ENCODE peak calls at places on chromosome 7, in eight cellular contexts. Z is A549, W is adipocyte, P is Karpas-422, J is body of pancreas, S is psoas muscle, K is H1, A is GM23338. G is an unnamed sample.

GRCh38 chr7:158187055-158187770 is 400.4 kb downstream of the PTPRN2 start:
- DNase-seq in Z (no peak), W (no peak), P (no peak), J (no peak), S (no peak), K (no peak), A (no peak), G (no peak)

GRCh38 chr7:22589641-22590141 is 89.7 kb upstream of the STEAP1B start:
- DNase-seq in Z (no peak), W (peak; percentile 72), P (no peak), J (no peak), S (peak; percentile 70), K (no peak), A (peak; percentile 34), G (no peak)

GRCh38 chr7:33446551-33446950 is 317.2 kb downstream of the BBS9 start:
- DNase-seq in Z (no peak), W (no peak), P (no peak), J (no peak), S (no peak), K (no peak), A (no peak), G (no peak)

GRCh38 chr7:116864084-116864483 is 1.7 kb downstream of the CAPZA2 start:
- DNase-seq in Z (no peak), W (peak; percentile 18), P (no peak), J (no peak), S (no peak), K (no peak), A (no peak), G (no peak)

GRCh38 chr7:149001427-149002068 is 26.8 kb downstream of the PDIA4 start:
- DNase-seq in Z (no peak), W (no peak), P (no peak), J (no peak), S (no peak), K (no peak), A (no peak), G (no peak)

GRCh38 chr7:25613912-25614311 is 385.6 kb upstream of the NPVF start:
- DNase-seq in Z (no peak), W (no peak), P (no peak), J (no peak), S (no peak), K (no peak), A (no peak), G (no peak)

GRCh38 chr7:27152816-27153486 is 568 bp upstream of the HOXA3 start:
- DNase-seq in Z (no peak), W (no peak), P (no peak), J (no peak), S (no peak), K (no peak), A (peak; percentile 46), G (no peak)

GRCh38 chr7:29285451-29285807 is 90.9 kb downstream of the CHN2 start:
- DNase-seq in Z (peak; percentile 27), W (peak; percentile 79), P (peak; percentile 81), J (no peak), S (no peak), K (no peak), A (no peak), G (no peak)

GRCh38 chr7:24728121-24728500 is 29.2 kb downstream of the GSDME start:
- DNase-seq in Z (no peak), W (no peak), P (no peak), J (no peak), S (no peak), K (no peak), A (no peak), G (no peak)

GRCh38 chr7:30172451-30172850 is 37.7 kb downstream of the MTURN start:
- DNase-seq in Z (no peak), W (no peak), P (no peak), J (no peak), S (no peak), K (no peak), A (no peak), G (no peak)

GRCh38 chr7:17779381-17779780 is 160.9 kb downstream of the SNX13 start:
- DNase-seq in Z (no peak), W (no peak), P (no peak), J (no peak), S (no peak), K (no peak), A (no peak), G (no peak)

GRCh38 chr7:75639071-75639892 is 99.5 kb downstream of the HIP1 start:
- DNase-seq in Z (no peak), W (peak; percentile 44), P (no peak), J (peak; percentile 30), S (peak; percentile 72), K (no peak), A (peak; percentile 85), G (no peak)

GRCh38 chr7:51229106-51229537 is 87.5 kb downstream of the COBL start:
- DNase-seq in Z (no peak), W (no peak), P (no peak), J (no peak), S (no peak), K (no peak), A (no peak), G (no peak)

GRCh38 chr7:157116762-157117161 is 22.0 kb upstream of the UBE3C start:
- DNase-seq in Z (no peak), W (no peak), P (no peak), J (no peak), S (no peak), K (no peak), A (no peak), G (no peak)

GRCh38 chr7:157668221-157668883 is 331.5 kb downstream of the DNAJB6 start:
- DNase-seq in Z (no peak), W (no peak), P (no peak), J (no peak), S (no peak), K (no peak), A (no peak), G (no peak)

GRCh38 chr7:131105294-131105802 is 222.3 kb upstream of the MKLN1 start:
- DNase-seq in Z (no peak), W (no peak), P (no peak), J (peak; percentile 46), S (no peak), K (no peak), A (peak; percentile 57), G (no peak)

GRCh38 chr7:123170333-123171016 is 29.3 kb downstream of the SLC13A1 start:
- DNase-seq in Z (no peak), W (no peak), P (no peak), J (no peak), S (no peak), K (no peak), A (no peak), G (no peak)

GRCh38 chr7:53504914-53505313 is 469.5 kb downstream of the POM121L12 start:
- DNase-seq in Z (no peak), W (no peak), P (no peak), J (no peak), S (no peak), K (no peak), A (no peak), G (no peak)

GRCh38 chr7:2025188-2025587 is 207.6 kb downstream of the MAD1L1 start:
- DNase-seq in Z (no peak), W (no peak), P (no peak), J (no peak), S (no peak), K (no peak), A (no peak), G (no peak)

GRCh38 chr7:30750574-30751256 is 1.2 kb upstream of the INMT start:
- DNase-seq in Z (no peak), W (peak; percentile 94), P (no peak), J (peak; percentile 56), S (peak; percentile 90), K (no peak), A (no peak), G (no peak)

GRCh38 chr7:70298780-70299446 is 700.6 kb downstream of the AUTS2 start:
- DNase-seq in Z (no peak), W (no peak), P (no peak), J (no peak), S (no peak), K (no peak), A (no peak), G (no peak)

GRCh38 chr7:151061241-151062110 is 2.1 kb downstream of the SLC4A2 start:
- DNase-seq in Z (no peak), W (no peak), P (no peak), J (no peak), S (no peak), K (no peak), A (no peak), G (no peak)

GRCh38 chr7:151062111-151062398 is 2.7 kb downstream of the SLC4A2 start:
- DNase-seq in Z (no peak), W (no peak), P (no peak), J (no peak), S (no peak), K (no peak), A (no peak), G (no peak)

GRCh38 chr7:151064454-151064853 is 5.1 kb downstream of the SLC4A2 start:
- DNase-seq in Z (no peak), W (no peak), P (no peak), J (no peak), S (no peak), K (no peak), A (no peak), G (no peak)

GRCh38 chr7:151063212-151063561 is 3.8 kb downstream of the SLC4A2 start:
- DNase-seq in Z (no peak), W (peak; percentile 49), P (no peak), J (peak; percentile 80), S (peak; percentile 71), K (no peak), A (peak; percentile 58), G (no peak)

GRCh38 chr7:151062399-151063211 is 3.2 kb downstream of the SLC4A2 start:
- DNase-seq in Z (peak; percentile 97), W (peak; percentile 65), P (no peak), J (peak; percentile 96), S (no peak), K (peak; percentile 95), A (peak; percentile 98), G (no peak)
- H3K4me1 ChIP-seq in Z (peaks cover 37% of the 10 kb centered on the region), W (peaks cover 41% of the 10 kb centered on the region), P (peaks cover 22% of the 10 kb centered on the region), J (peaks cover 60% of the 10 kb centered on the region), S (peaks cover 25% of the 10 kb centered on the region), K (peaks cover 37% of the 10 kb centered on the region), A (peaks cover 36% of the 10 kb centered on the region), G (peaks cover 34% of the 10 kb centered on the region)

GRCh38 chr7:972110-972509 is 3.2 kb downstream of the COX19 start:
- DNase-seq in Z (no peak), W (no peak), P (no peak), J (no peak), S (no peak), K (no peak), A (no peak), G (no peak)
- H3K4me1 ChIP-seq in Z (peaks cover 13% of the 10 kb centered on the region), W (peaks cover 17% of the 10 kb centered on the region), P (peaks cover 28% of the 10 kb centered on the region), J (peaks cover 42% of the 10 kb centered on the region), S (peaks cover 24% of the 10 kb centered on the region), K (no peaks in the 10 kb centered on the region), A (peaks cover 9% of the 10 kb centered on the region), G (peaks cover 41% of the 10 kb centered on the region)

DNA sequence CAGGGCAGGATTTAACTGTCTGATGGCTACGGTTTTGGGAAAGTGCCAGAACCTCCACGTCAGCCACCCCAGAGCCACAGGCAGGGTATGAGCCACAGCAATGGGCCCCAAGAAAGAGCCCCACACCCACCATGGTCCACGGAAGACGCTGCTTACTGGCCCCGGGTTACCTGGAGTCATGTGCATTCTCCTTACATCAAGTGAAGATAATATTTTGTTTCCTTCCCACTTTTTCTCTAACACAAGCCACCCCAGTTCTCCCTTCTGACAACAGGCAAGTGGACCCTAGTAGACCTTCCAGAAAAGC is 67.1 kb downstream of the PRKAG2 start:
- DNase-seq in Z (no peak), W (no peak), P (no peak), J (no peak), S (peak; percentile 19), K (no peak), A (no peak), G (no peak)
- H3K4me1 ChIP-seq in Z (peaks cover 25% of the 10 kb centered on the region), W (no peaks in the 10 kb centered on the region), P (no peaks in the 10 kb centered on the region), J (peaks cover 48% of the 10 kb centered on the region), S (no peaks in the 10 kb centered on the region), K (peaks cover 20% of the 10 kb centered on the region), A (peaks cover 4% of the 10 kb centered on the region), G (no peaks in the 10 kb centered on the region)

GRCh38 chr7:132349085-132349484 is 227.2 kb downstream of the PLXNA4 start:
- DNase-seq in Z (no peak), W (no peak), P (peak; percentile 16), J (no peak), S (no peak), K (no peak), A (no peak), G (no peak)
- H3K4me1 ChIP-seq in Z (no peaks in the 10 kb centered on the region), W (peaks cover 44% of the 10 kb centered on the region), P (no peaks in the 10 kb centered on the region), J (no peaks in the 10 kb centered on the region), S (peaks cover 4% of the 10 kb centered on the region), K (peaks cover 5% of the 10 kb centered on the region), A (peaks cover 10% of the 10 kb centered on the region), G (peaks cover 7% of the 10 kb centered on the region)